ENCODE peak calls at places on chromosomes 11 and 22, in ten cellular contexts. S is endothelial cell of umbilical vein, O is IMR-90, K is mammary epithelial cell, P is MM.1S, I is SK-N-SH, G is GM23338, H is neural progenitor cell, D is fibroblast of lung, B is PC-3. U is an unnamed sample.

GRCh38 chr11:92180664-92181251 is 43.9 kb upstream of the FAT3 start:
- DNase-seq in I (no peak), P (no peak), O (peak; percentile 47), K (peak; percentile 82), S (no peak), H (no peak), B (peak; percentile 48), D (peak; percentile 84), G (peak; percentile 19), U (no peak)

GRCh38 chr22:26079009-26079408 is 90.3 kb upstream of the SEZ6L start:
- DNase-seq in H (peak; percentile 58), S (no peak), O (no peak), K (no peak), G (peak; percentile 44), B (no peak), I (no peak), D (peak; percentile 0), P (no peak), U (no peak)

GRCh38 chr22:29382575-29383328 is 5.6 kb downstream of the AP1B1 start:
- DNase-seq in O (no peak), S (peak; percentile 58), I (no peak), K (no peak), G (no peak), B (no peak), P (no peak), D (no peak), H (no peak), U (no peak)

GRCh38 chr11:15774021-15774862 is 582.1 kb downstream of the SOX6 start:
- DNase-seq in P (no peak), G (no peak), I (no peak), S (no peak), H (peak; percentile 20), K (no peak), D (no peak), O (no peak), B (no peak), U (no peak)

GRCh38 chr22:44985906-44986527 is 23.8 kb downstream of the PHF21B start:
- DNase-seq in B (no peak), O (no peak), H (no peak), P (no peak), I (no peak), D (no peak), K (no peak), S (no peak), G (no peak), U (peak; percentile 53)

GRCh38 chr11:72243567-72244316 is at the start of gene PHOX2A:
- DNase-seq in K (no peak), O (no peak), H (peak; percentile 69), D (no peak), P (no peak), B (no peak), G (peak; percentile 53), S (no peak), I (peak; percentile 95), U (peak; percentile 77)

GRCh38 chr11:88105952-88106351 is 69.3 kb downstream of the RAB38 start:
- DNase-seq in P (no peak), S (no peak), B (no peak), I (no peak), D (no peak), H (no peak), G (no peak), K (no peak), O (no peak), U (no peak)

GRCh38 chr11:70184396-70184795 is 18.7 kb upstream of the FADD start:
- DNase-seq in D (no peak), G (no peak), P (no peak), I (no peak), H (no peak), B (no peak), O (no peak), K (no peak), S (no peak), U (peak; percentile 67)

GRCh38 chr11:13260196-13260962 is 17.2 kb upstream of the BMAL1 start:
- DNase-seq in D (peak; percentile 23), G (peak; percentile 28), S (no peak), K (peak; percentile 98), P (no peak), O (no peak), I (no peak), H (no peak), B (peak; percentile 43), U (no peak)

GRCh38 chr11:123800041-123800440 is 6.1 kb downstream of the OR6M1 start:
- DNase-seq in D (no peak), H (no peak), B (no peak), P (no peak), O (no peak), S (no peak), G (no peak), I (no peak), K (no peak), U (no peak)

GRCh38 chr11:134372536-134372935 is 39.5 kb downstream of the B3GAT1 start:
- DNase-seq in D (no peak), H (no peak), K (no peak), G (no peak), O (no peak), B (no peak), I (no peak), P (no peak), S (no peak), U (peak; percentile 75)

GRCh38 chr11:75337195-75337654 is 14.2 kb downstream of the ARRB1 start:
- DNase-seq in S (peak; percentile 66), K (peak; percentile 48), G (no peak), O (peak; percentile 60), I (no peak), D (peak; percentile 42), P (no peak), H (no peak), B (peak; percentile 60), U (peak; percentile 92)

GRCh38 chr22:20933910-20934309 is 16.7 kb downstream of the CRKL start:
- DNase-seq in S (no peak), B (no peak), O (no peak), K (no peak), P (no peak), D (no peak), G (no peak), I (no peak), H (no peak), U (no peak)
- H4K20me1 ChIP-seq in S (peaks cover 24% of the 10 kb centered on the region), B (peaks cover 46% of the 10 kb centered on the region), O (peaks cover 96% of the 10 kb centered on the region), K (peaks cover 29% of the 10 kb centered on the region), P (peaks cover 69% of the 10 kb centered on the region), D (peaks cover 3% of the 10 kb centered on the region), G (peaks cover 94% of the 10 kb centered on the region), I (peaks cover 94% of the 10 kb centered on the region), H (peaks cover 97% of the 10 kb centered on the region), U (peaks cover 66% of the 10 kb centered on the region)

GRCh38 chr11:62796281-62796680 is 4.5 kb upstream of the TMEM223 start:
- DNase-seq in I (no peak), O (no peak), S (no peak), B (no peak), D (no peak), P (no peak), H (no peak), K (no peak), G (peak; percentile 37), U (no peak)
- H3K36me3 ChIP-seq in I (peaks cover 74% of the 10 kb centered on the region), O (peaks cover 76% of the 10 kb centered on the region), S (peaks cover 38% of the 10 kb centered on the region), B (peaks cover 71% of the 10 kb centered on the region), D (peaks cover 35% of the 10 kb centered on the region), P (peaks cover 14% of the 10 kb centered on the region), H (peaks cover 6% of the 10 kb centered on the region), K (peaks cover 17% of the 10 kb centered on the region), G (peaks cover 66% of the 10 kb centered on the region), U (peaks cover 89% of the 10 kb centered on the region)

DNA sequence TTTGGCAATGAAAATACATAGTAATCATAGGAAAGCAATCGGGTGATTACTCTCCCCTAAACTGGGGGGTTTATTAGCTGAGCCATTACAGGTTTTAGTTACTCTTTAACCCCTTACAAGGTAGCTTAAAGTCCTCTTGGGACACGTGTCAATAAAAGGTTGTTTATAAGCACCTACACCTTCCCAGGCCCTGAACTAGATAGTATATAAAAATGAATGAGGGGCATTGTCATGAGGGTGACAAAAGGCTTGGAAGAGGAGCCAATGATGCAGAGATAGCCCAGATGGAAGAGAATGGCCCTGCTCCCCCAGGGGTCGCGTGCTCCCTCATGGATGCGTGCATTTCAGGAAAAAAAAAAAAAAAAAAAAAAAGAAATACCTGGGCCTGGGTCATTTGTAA is 276.9 kb downstream of the TBC1D22A start:
- DNase-seq in I (no peak), O (no peak), S (no peak), P (no peak), G (no peak), H (no peak), D (no peak), K (no peak), B (no peak), U (peak; percentile 18)
- H3K4me2 ChIP-seq in I (no peak overlapping the region), O (no peak overlapping the region), S (no peak overlapping the region), P (no peak overlapping the region), G (no peak overlapping the region), H (no peak overlapping the region), D (no peak overlapping the region), K (no peak overlapping the region), B (no peak overlapping the region), U (no peak overlapping the region)

DNA sequence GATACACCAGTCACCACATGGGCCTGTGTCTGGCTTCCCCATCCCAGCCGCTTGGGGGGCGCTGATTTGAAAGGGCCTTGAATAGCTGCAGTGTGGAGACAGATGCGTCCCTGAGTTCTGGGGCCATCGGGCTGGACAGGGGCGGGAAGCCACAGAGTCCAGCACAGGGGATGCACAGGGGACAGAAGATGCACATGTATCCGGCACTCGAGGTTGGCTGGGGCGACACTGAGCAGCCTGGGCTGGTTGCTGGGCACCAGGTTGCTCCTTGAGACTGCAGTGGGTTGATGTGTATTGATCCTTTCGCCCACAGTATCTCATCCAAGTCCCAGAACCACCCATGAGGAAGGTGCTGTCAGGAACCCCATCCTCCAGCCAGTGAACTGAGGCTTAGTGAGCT is 99.3 kb upstream of the SYT13 start:
- DNase-seq in K (no peak), G (no peak), S (no peak), D (no peak), B (no peak), I (no peak), P (no peak), O (no peak), H (no peak), U (no peak)
- H4K20me1 ChIP-seq in K (no peaks in the 10 kb centered on the region), G (no peaks in the 10 kb centered on the region), S (no peaks in the 10 kb centered on the region), D (no peaks in the 10 kb centered on the region), B (no peaks in the 10 kb centered on the region), I (no peaks in the 10 kb centered on the region), P (no peaks in the 10 kb centered on the region), O (no peaks in the 10 kb centered on the region), H (no peaks in the 10 kb centered on the region), U (no peaks in the 10 kb centered on the region)

GRCh38 chr11:93807980-93808379 is 23.9 kb downstream of the MED17 start:
- DNase-seq in S (no peak), P (no peak), H (no peak), B (no peak), D (no peak), I (no peak), G (no peak), O (no peak), K (no peak), U (no peak)
- H3K36me3 ChIP-seq in S (peaks cover 29% of the 10 kb centered on the region), P (peaks cover 25% of the 10 kb centered on the region), H (peaks cover 50% of the 10 kb centered on the region), B (peaks cover 80% of the 10 kb centered on the region), D (peaks cover 8% of the 10 kb centered on the region), I (peaks cover 87% of the 10 kb centered on the region), G (peaks cover 59% of the 10 kb centered on the region), O (peaks cover 58% of the 10 kb centered on the region), K (peaks cover 56% of the 10 kb centered on the region), U (peaks cover 78% of the 10 kb centered on the region)

DNA sequence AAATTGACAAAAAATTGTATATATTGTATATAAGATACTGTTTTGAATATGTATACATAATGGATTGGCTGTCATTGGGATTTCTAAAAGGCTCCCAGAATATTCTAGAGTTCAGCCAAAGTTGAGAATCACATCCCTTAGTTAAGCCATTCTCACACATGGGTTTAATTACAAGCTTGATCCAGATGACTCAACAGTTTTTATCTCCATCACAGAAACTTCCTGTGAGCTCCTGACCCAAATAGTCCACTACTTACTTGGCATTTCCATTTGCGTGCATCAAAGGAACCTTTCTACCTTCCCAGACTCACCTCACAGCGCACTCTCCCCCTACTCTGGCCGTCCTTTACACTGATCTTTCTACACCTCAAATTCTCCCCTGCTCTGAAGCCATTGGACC is 184.8 kb upstream of the ARHGAP20 start:
- DNase-seq in K (no peak), P (no peak), G (no peak), I (peak; percentile 7), O (peak; percentile 80), S (peak; percentile 14), D (peak; percentile 89), B (no peak), H (no peak), U (no peak)
- H3K4me2 ChIP-seq in K (no peak overlapping the region), P (no peak overlapping the region), G (no peak overlapping the region), I (no peak overlapping the region), O (no peak overlapping the region), S (no peak overlapping the region), D (peak overlapping the region; percentile 26), B (no peak overlapping the region), H (no peak overlapping the region), U (no peak overlapping the region)